ENCODE peak calls at places on chromosome 20, in seven cellular contexts. W, A, U, L, G, N and I are unnamed samples.

GRCh38 chr20:1327241-1327653 is 1.7 kb downstream of the SDCBP2 start:
- DNase-seq in W (peak), A (no peak), U (no peak), L (no peak), G (no peak), N (peak), I (peak)

GRCh38 chr20:17644451-17644850 is 37.6 kb downstream of the RRBP1 start:
- DNase-seq in W (no peak), A (no peak), U (no peak), L (no peak), G (no peak), N (no peak), I (no peak)

GRCh38 chr20:45039470-45039811 is 61.5 kb downstream of the KCNS1 start:
- DNase-seq in W (peak), A (no peak), U (no peak), L (no peak), G (no peak), N (no peak), I (peak)

GRCh38 chr20:23626040-23626620 is 11.6 kb downstream of the CST3 start:
- DNase-seq in W (peak), A (peak), U (no peak), L (no peak), G (no peak), N (no peak), I (no peak)

GRCh38 chr20:53815509-53815908 is 221.9 kb upstream of the ZNF217 start:
- DNase-seq in W (no peak), A (no peak), U (no peak), L (no peak), G (no peak), N (no peak), I (no peak)

GRCh38 chr20:44187763-44188709 is 1.0 kb upstream of the JPH2 start:
- DNase-seq in W (peak), A (peak), U (no peak), L (no peak), G (no peak), N (no peak), I (no peak)

GRCh38 chr20:38589351-38589750 is 8.4 kb downstream of the ADIG start:
- DNase-seq in W (no peak), A (no peak), U (no peak), L (no peak), G (no peak), N (no peak), I (no peak)

GRCh38 chr20:21433329-21433890 is 36.1 kb upstream of the NKX2-4 start:
- DNase-seq in W (peak), A (peak), U (no peak), L (no peak), G (no peak), N (no peak), I (no peak)

GRCh38 chr20:12171927-12172581 is 254.4 kb downstream of the BTBD3 start:
- DNase-seq in W (peak), A (peak), U (no peak), L (no peak), G (no peak), N (peak), I (no peak)

GRCh38 chr20:39810269-39810668 is 848.1 kb downstream of the DHX35 start:
- DNase-seq in W (no peak), A (no peak), U (no peak), L (no peak), G (no peak), N (no peak), I (no peak)

GRCh38 chr20:61810066-61810708 is 255.5 kb downstream of the TAF4 start:
- DNase-seq in W (no peak), A (no peak), U (no peak), L (no peak), G (no peak), N (no peak), I (no peak)

GRCh38 chr20:10864076-10864672 is 190.4 kb upstream of the JAG1 start:
- DNase-seq in W (peak), A (peak), U (no peak), L (no peak), G (no peak), N (no peak), I (no peak)

GRCh38 chr20:15446373-15446772 is 1109.0 kb upstream of the FLRT3 start:
- DNase-seq in W (no peak), A (peak), U (no peak), L (no peak), G (no peak), N (no peak), I (no peak)